ENCODE peak calls at places on chromosomes 16 and 17, in nine cellular contexts. Y is colonic mucosa, J is cardiac muscle cell, N is heart right ventricle, C is astrocyte of the spinal cord, B is neural progenitor cell, F is progenitor cell of endocrine pancreas, U is hepatocyte, Q is AG04449. P is an unnamed sample.

GRCh38 chr16:72921106-72921505 is 126.8 kb downstream of the ZFHX3 start:
- DNase-seq in Y (no peak), J (no peak), N (no peak), C (no peak), B (no peak), F (no peak), U (no peak), Q (no peak), P (no peak)

GRCh38 chr17:38705803-38706624 is 941 bp downstream of the MLLT6 start:
- DNase-seq in Y (peak), J (peak), N (peak), C (no peak), B (peak), F (peak), U (peak), Q (no peak), P (no peak)

GRCh38 chr16:88959022-88959421 is 18.0 kb downstream of the CBFA2T3 start:
- DNase-seq in Y (no peak), J (no peak), N (no peak), C (no peak), B (no peak), F (no peak), U (no peak), Q (no peak), P (no peak)

GRCh38 chr16:78562156-78562555 is 462.7 kb downstream of the WWOX start:
- DNase-seq in Y (no peak), J (no peak), N (no peak), C (no peak), B (no peak), F (no peak), U (no peak), Q (no peak), P (no peak)

GRCh38 chr16:75385507-75386152 is 47.7 kb downstream of the CFDP1 start:
- DNase-seq in Y (no peak), J (peak), N (peak), C (peak), B (peak), F (no peak), U (peak), Q (peak), P (peak)

GRCh38 chr17:65987988-65988387 is 203.9 kb downstream of the CEP112 start:
- DNase-seq in Y (peak), J (peak), N (no peak), C (peak), B (peak), F (no peak), U (peak), Q (no peak), P (peak)

GRCh38 chr17:41082565-41083136 is 1.3 kb upstream of the KRTAP4-7 start:
- DNase-seq in Y (no peak), J (no peak), N (no peak), C (no peak), B (no peak), F (no peak), U (no peak), Q (no peak), P (no peak)

GRCh38 chr17:75485688-75486087 is 29.3 kb downstream of the TMEM94 start:
- DNase-seq in Y (no peak), J (no peak), N (no peak), C (no peak), B (no peak), F (no peak), U (no peak), Q (no peak), P (no peak)

GRCh38 chr16:83187404-83187803 is 560.6 kb downstream of the CDH13 start:
- DNase-seq in Y (no peak), J (no peak), N (no peak), C (peak), B (no peak), F (no peak), U (peak), Q (peak), P (peak)

GRCh38 chr17:58265266-58265665 is 15.5 kb downstream of the MPO start:
- DNase-seq in Y (no peak), J (no peak), N (no peak), C (no peak), B (no peak), F (no peak), U (no peak), Q (no peak), P (no peak)

GRCh38 chr16:695355-696089 is 5.3 kb upstream of the WDR24 start:
- DNase-seq in Y (peak), J (peak), N (no peak), C (no peak), B (peak), F (no peak), U (no peak), Q (no peak), P (no peak)

GRCh38 chr16:27242868-27243590 is 25.5 kb downstream of the NSMCE1 start:
- DNase-seq in Y (no peak), J (peak), N (no peak), C (peak), B (peak), F (no peak), U (no peak), Q (peak), P (peak)

GRCh38 chr17:34420900-34421299 is 57.9 kb upstream of the CCL1 start:
- DNase-seq in Y (no peak), J (no peak), N (no peak), C (no peak), B (no peak), F (no peak), U (no peak), Q (no peak), P (no peak)

GRCh38 chr17:78269893-78270490 is 38.6 kb downstream of the TMEM235 start:
- DNase-seq in Y (peak), J (no peak), N (no peak), C (no peak), B (peak), F (no peak), U (peak), Q (no peak), P (no peak)

GRCh38 chr16:11447836-11448235 is 102.6 kb downstream of the RMI2 start:
- DNase-seq in Y (no peak), J (no peak), N (no peak), C (no peak), B (no peak), F (no peak), U (no peak), Q (no peak), P (no peak)

GRCh38 chr16:10126686-10127085 is 55.5 kb downstream of the GRIN2A start:
- DNase-seq in Y (no peak), J (no peak), N (no peak), C (peak), B (no peak), F (no peak), U (no peak), Q (no peak), P (no peak)

GRCh38 chr17:1714488-1714979 is 4.4 kb upstream of the TLCD2 start:
- DNase-seq in Y (peak), J (peak), N (peak), C (peak), B (peak), F (peak), U (peak), Q (peak), P (peak)

GRCh38 chr17:17042851-17043667 is 802 bp downstream of the MPRIP start:
- DNase-seq in Y (no peak), J (peak), N (peak), C (peak), B (peak), F (no peak), U (no peak), Q (no peak), P (no peak)

GRCh38 chr17:19288453-19288852 is 51.3 kb downstream of the EPN2 start:
- DNase-seq in Y (no peak), J (peak), N (no peak), C (no peak), B (peak), F (no peak), U (no peak), Q (no peak), P (no peak)

GRCh38 chr17:81306491-81306890 is 11.4 kb upstream of the SLC38A10 start:
- DNase-seq in Y (no peak), J (no peak), N (no peak), C (no peak), B (no peak), F (no peak), U (no peak), Q (no peak), P (no peak)

GRCh38 chr17:13428611-13429042 is 173.1 kb downstream of the HS3ST3A1 start:
- DNase-seq in Y (no peak), J (no peak), N (no peak), C (no peak), B (no peak), F (no peak), U (no peak), Q (no peak), P (peak)

GRCh38 chr17:65145743-65146142 is 8.6 kb downstream of the RGS9 start:
- DNase-seq in Y (no peak), J (no peak), N (no peak), C (no peak), B (no peak), F (no peak), U (no peak), Q (no peak), P (no peak)

GRCh38 chr16:11601911-11602310 is 15.2 kb upstream of the LITAF start:
- DNase-seq in Y (no peak), J (no peak), N (no peak), C (no peak), B (no peak), F (no peak), U (no peak), Q (no peak), P (no peak)

GRCh38 chr17:41932821-41933389 is 2.5 kb downstream of the ODAD4 start:
- DNase-seq in Y (no peak), J (no peak), N (no peak), C (no peak), B (no peak), F (no peak), U (no peak), Q (no peak), P (no peak)

GRCh38 chr16:4535627-4536108 is 2.9 kb downstream of the CDIP1 start:
- DNase-seq in Y (no peak), J (no peak), N (no peak), C (no peak), B (no peak), F (no peak), U (no peak), Q (no peak), P (no peak)

GRCh38 chr16:66551362-66551761 is 1.0 kb upstream of the CKLF start:
- DNase-seq in Y (peak), J (peak), N (no peak), C (no peak), B (peak), F (no peak), U (peak), Q (no peak), P (no peak)

GRCh38 chr17:29179232-29180036 is 764 bp downstream of the MYO18A start:
- DNase-seq in Y (peak), J (peak), N (peak), C (no peak), B (peak), F (peak), U (peak), Q (no peak), P (no peak)

GRCh38 chr16:6193718-6194117 is 1096.1 kb upstream of the EEF2KMT start:
- DNase-seq in Y (peak), J (peak), N (no peak), C (peak), B (peak), F (peak), U (peak), Q (no peak), P (no peak)

GRCh38 chr17:34499576-34499975 is 79.8 kb upstream of the TMEM132E start:
- DNase-seq in Y (no peak), J (peak), N (no peak), C (peak), B (peak), F (no peak), U (peak), Q (no peak), P (no peak)

GRCh38 chr17:79478051-79478461 is 132.8 kb downstream of the RBFOX3 start:
- DNase-seq in Y (no peak), J (no peak), N (no peak), C (no peak), B (no peak), F (no peak), U (no peak), Q (no peak), P (no peak)

GRCh38 chr17:55067697-55068439 is 99.3 kb downstream of the STXBP4 start:
- DNase-seq in Y (no peak), J (no peak), N (no peak), C (no peak), B (no peak), F (no peak), U (no peak), Q (no peak), P (no peak)

GRCh38 chr17:31489295-31490018 is 98.0 kb downstream of the RAB11FIP4 start:
- DNase-seq in Y (peak), J (no peak), N (no peak), C (no peak), B (peak), F (peak), U (peak), Q (no peak), P (no peak)

GRCh38 chr16:85674828-85675227 is 13.9 kb downstream of the GINS2 start:
- DNase-seq in Y (no peak), J (no peak), N (no peak), C (no peak), B (no peak), F (no peak), U (no peak), Q (no peak), P (no peak)

GRCh38 chr16:85674418-85674755 is 14.4 kb downstream of the GINS2 start:
- DNase-seq in Y (no peak), J (no peak), N (no peak), C (no peak), B (no peak), F (no peak), U (no peak), Q (no peak), P (no peak)

GRCh38 chr16:85673529-85674417 is 15.0 kb downstream of the GINS2 start:
- DNase-seq in Y (no peak), J (no peak), N (peak), C (peak), B (no peak), F (no peak), U (no peak), Q (no peak), P (no peak)

GRCh38 chr16:85676466-85676865 is 12.3 kb downstream of the GINS2 start:
- DNase-seq in Y (no peak), J (no peak), N (no peak), C (no peak), B (no peak), F (no peak), U (no peak), Q (no peak), P (no peak)

GRCh38 chr16:85675528-85675927 is 13.2 kb downstream of the GINS2 start:
- DNase-seq in Y (no peak), J (no peak), N (no peak), C (peak), B (no peak), F (no peak), U (no peak), Q (no peak), P (no peak)
- TF ChIP-seq CTCF in Y (no peak), J (peak), N (peak), C (peak), B (peak), F (peak), U (peak), Q (peak), P (peak)

GRCh38 chr17:56319531-56319930 is 166.3 kb downstream of the ANKFN1 start:
- DNase-seq in Y (no peak), J (peak), N (no peak), C (peak), B (peak), F (no peak), U (peak), Q (no peak), P (peak)
- TF ChIP-seq CTCF in Y (peak), J (no peak), N (peak), C (peak), B (peak), F (peak), U (peak), Q (peak), P (peak)

GRCh38 chr17:61461586-61461966 is 9.4 kb downstream of the TBX4 start:
- DNase-seq in Y (peak), J (no peak), N (no peak), C (no peak), B (peak), F (no peak), U (peak), Q (no peak), P (no peak)

GRCh38 chr17:61462734-61463067 is 10.5 kb downstream of the TBX4 start:
- DNase-seq in Y (no peak), J (no peak), N (no peak), C (no peak), B (no peak), F (no peak), U (no peak), Q (no peak), P (no peak)

GRCh38 chr17:61461967-61462733 is 9.9 kb downstream of the TBX4 start:
- DNase-seq in Y (no peak), J (no peak), N (no peak), C (no peak), B (peak), F (no peak), U (peak), Q (no peak), P (no peak)

GRCh38 chr17:61464121-61464905 is 12.1 kb downstream of the TBX4 start:
- DNase-seq in Y (no peak), J (no peak), N (no peak), C (no peak), B (no peak), F (no peak), U (no peak), Q (no peak), P (no peak)

GRCh38 chr17:61463068-61463980 is 11.1 kb downstream of the TBX4 start:
- DNase-seq in Y (no peak), J (no peak), N (no peak), C (no peak), B (no peak), F (no peak), U (no peak), Q (no peak), P (no peak)
- TF ChIP-seq CTCF in Y (no peak), J (peak), N (no peak), C (no peak), B (peak), F (peak), U (peak), Q (no peak), P (peak)

DNA sequence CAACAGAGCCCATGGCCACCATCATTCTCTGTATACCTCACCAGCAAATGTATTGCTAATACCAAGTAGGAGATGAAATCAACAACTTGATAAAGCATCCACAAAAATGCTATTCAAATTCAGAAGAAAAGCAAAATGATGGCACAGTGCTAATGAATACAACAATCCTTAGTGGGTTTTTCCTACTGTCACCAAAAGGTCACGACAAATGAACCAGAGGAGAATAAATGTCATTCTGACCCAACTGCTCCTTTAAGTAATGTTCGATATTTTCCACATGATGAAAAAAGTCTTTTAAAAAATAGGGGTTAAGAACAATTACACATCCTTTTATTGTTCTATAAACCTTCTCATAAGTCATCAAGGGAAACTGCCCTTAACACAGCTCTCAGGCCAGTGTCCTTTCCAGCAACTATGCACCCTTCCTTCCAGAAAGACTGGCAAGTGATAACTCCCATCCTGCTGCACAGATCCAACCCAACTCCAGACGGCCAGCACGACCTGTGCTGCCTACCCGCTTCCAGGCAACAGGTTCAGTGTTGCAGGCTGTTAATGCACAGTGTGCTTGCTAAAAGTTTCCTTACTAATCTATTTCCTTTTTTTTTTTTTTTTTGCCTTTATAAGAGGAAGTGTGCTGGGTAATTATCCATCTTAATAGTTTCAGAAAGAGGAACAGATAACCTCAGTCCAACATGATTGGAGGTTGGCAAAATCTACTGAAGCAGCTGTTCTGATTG is 15.4 kb downstream of the FBXO31 start:
- DNase-seq in Y (no peak), J (no peak), N (no peak), C (no peak), B (no peak), F (no peak), U (no peak), Q (no peak), P (no peak)
- TF ChIP-seq CTCF in Y (no peak), J (no peak), N (no peak), C (no peak), B (no peak), F (no peak), U (no peak), Q (no peak), P (no peak)